ENCODE peak calls at places on chromosomes 13 and 19, in five cellular contexts. X is natural killer cell; R is T-helper 9 cell; B is stimulated activated CD8-positive, alpha-beta memory T cell treated with anti-CD3 and anti-CD28 coated beads, Interleukin-7, amount 100 ng/mL, for 1 hour; V is skeletal muscle cell. L is an unnamed sample.

GRCh38 chr13:45174478-45174877 is 26.4 kb downstream of the KCTD4 start:
- DNase-seq in X (no peak), R (no peak), B (no peak), V (no peak), L (no peak)

GRCh38 chr13:73521291-73521626 is 462.5 kb downstream of the KLF5 start:
- DNase-seq in X (no peak), R (no peak), B (no peak), V (no peak), L (no peak)

GRCh38 chr13:38024431-38024830 is 154.9 kb upstream of the TRPC4 start:
- DNase-seq in X (no peak), R (no peak), B (no peak), V (no peak), L (peak)

GRCh38 chr19:4962085-4962619 is 6.8 kb upstream of the KDM4B start:
- DNase-seq in X (no peak), R (no peak), B (no peak), V (no peak), L (no peak)

GRCh38 chr19:16386619-16387240 is 62.1 kb downstream of the KLF2 start:
- DNase-seq in X (peak), R (peak), B (no peak), V (no peak), L (peak)

GRCh38 chr19:13095934-13096890 is 6.4 kb downstream of the LYL1 start:
- DNase-seq in X (no peak), R (no peak), B (no peak), V (no peak), L (no peak)

GRCh38 chr13:60386250-60386649 is 10.8 kb upstream of the TDRD3 start:
- DNase-seq in X (no peak), R (no peak), B (no peak), V (no peak), L (no peak)

GRCh38 chr13:61275740-61276139 is 139.9 kb downstream of the PCDH20 start:
- DNase-seq in X (no peak), R (no peak), B (no peak), V (no peak), L (no peak)

GRCh38 chr19:41320568-41320967 is 10.6 kb downstream of the CCDC97 start:
- DNase-seq in X (no peak), R (no peak), B (no peak), V (no peak), L (no peak)

GRCh38 chr19:17441241-17442135 is 7.0 kb downstream of the TMEM221 start:
- DNase-seq in X (no peak), R (no peak), B (no peak), V (no peak), L (peak)

GRCh38 chr13:52922961-52923360 is 74.5 kb upstream of the PCDH8 start:
- DNase-seq in X (no peak), R (no peak), B (no peak), V (no peak), L (no peak)

GRCh38 chr13:23610966-23611486 is 40.8 kb downstream of the TNFRSF19 start:
- DNase-seq in X (no peak), R (no peak), B (no peak), V (no peak), L (peak)

GRCh38 chr13:99307648-99308339 is 595 bp upstream of the GPR183 start:
- DNase-seq in X (no peak), R (peak), B (no peak), V (no peak), L (peak)

GRCh38 chr19:35721374-35721773 is 3.6 kb downstream of the KMT2B start:
- DNase-seq in X (no peak), R (no peak), B (no peak), V (no peak), L (no peak)

GRCh38 chr13:36377822-36378480 is 31.8 kb upstream of the SPART start:
- DNase-seq in X (no peak), R (no peak), B (no peak), V (no peak), L (peak)

GRCh38 chr13:112204376-112204775 is 137.4 kb downstream of the SOX1 start:
- DNase-seq in X (no peak), R (no peak), B (no peak), V (no peak), L (no peak)

GRCh38 chr19:38004505-38005223 is 97.7 kb downstream of the SIPA1L3 start:
- DNase-seq in X (no peak), R (no peak), B (no peak), V (peak), L (peak)

GRCh38 chr13:76795701-76796695 is 90.2 kb downstream of the KCTD12 start:
- DNase-seq in X (no peak), R (no peak), B (no peak), V (no peak), L (no peak)

GRCh38 chr13:110339263-110339662 is 32.2 kb downstream of the COL4A2 start:
- DNase-seq in X (no peak), R (no peak), B (no peak), V (no peak), L (no peak)

GRCh38 chr19:52592301-52592700 is 22.2 kb downstream of the ZNF701 start:
- DNase-seq in X (no peak), R (no peak), B (no peak), V (no peak), L (peak)

GRCh38 chr13:84358601-84359000 is 476.3 kb upstream of the SLITRK1 start:
- DNase-seq in X (no peak), R (no peak), B (no peak), V (no peak), L (no peak)

GRCh38 chr13:50646070-50646469 is 197.4 kb downstream of the DLEU7 start:
- DNase-seq in X (no peak), R (no peak), B (no peak), V (no peak), L (no peak)

L was measured in GM23248.